ENCODE peak calls at places on chromosomes 12 and 14, in four cellular contexts. One of them, this sample, is unnamed. For H3K9me3 and H3K4me1, the result is how much of the 10 kb centered on the place peaks cover.

GRCh38 chr12:79938843-79939242 is 3.9 kb upstream of the PPP1R12A start:
- DNase-seq in uterus: no peak
- DNase-seq in tibial artery: no peak
- DNase-seq in right atrium auricular region: no peak
- DNase-seq in this sample: no peak

GRCh38 chr12:162467-163307 is 51.3 kb downstream of the SLC6A12 start:
- DNase-seq in uterus: no peak
- DNase-seq in tibial artery: no peak
- DNase-seq in right atrium auricular region: no peak
- DNase-seq in this sample: no peak

GRCh38 chr12:3523728-3524127 is 32.7 kb downstream of the PRMT8 start:
- DNase-seq in uterus: no peak
- DNase-seq in tibial artery: no peak
- DNase-seq in right atrium auricular region: no peak
- DNase-seq in this sample: no peak

GRCh38 chr12:121159467-121160307 is 27.0 kb downstream of the P2RX7 start:
- DNase-seq in uterus: no peak
- DNase-seq in tibial artery: no peak
- DNase-seq in right atrium auricular region: no peak
- DNase-seq in this sample: no peak

GRCh38 chr14:102363182-102363952 is 626 bp downstream of the TECPR2 start:
- DNase-seq in uterus: no peak
- DNase-seq in tibial artery: peak
- DNase-seq in right atrium auricular region: peak
- DNase-seq in this sample: peak

GRCh38 chr12:48157889-48158370 is 615 bp upstream of the ASB8 start:
- DNase-seq in uterus: no peak
- DNase-seq in tibial artery: no peak
- DNase-seq in right atrium auricular region: no peak
- DNase-seq in this sample: no peak

GRCh38 chr12:110743571-110744093 is 941 bp upstream of the PPP1CC start:
- DNase-seq in uterus: peak
- DNase-seq in tibial artery: peak
- DNase-seq in right atrium auricular region: peak
- DNase-seq in this sample: peak

GRCh38 chr12:120790114-120790513 is 64.5 kb downstream of the ACADS start:
- DNase-seq in uterus: no peak
- DNase-seq in tibial artery: no peak
- DNase-seq in right atrium auricular region: no peak
- DNase-seq in this sample: no peak

GRCh38 chr14:64857979-64858740 is 21.5 kb downstream of the SPTB start:
- DNase-seq in uterus: no peak
- DNase-seq in tibial artery: no peak
- DNase-seq in right atrium auricular region: no peak
- DNase-seq in this sample: no peak

GRCh38 chr12:50723870-50724269 is 40.0 kb upstream of the ATF1 start:
- DNase-seq in uterus: no peak
- DNase-seq in tibial artery: no peak
- DNase-seq in right atrium auricular region: no peak
- DNase-seq in this sample: no peak

GRCh38 chr12:50720501-50720900 is 43.4 kb upstream of the ATF1 start:
- DNase-seq in uterus: no peak
- DNase-seq in tibial artery: no peak
- DNase-seq in right atrium auricular region: no peak
- DNase-seq in this sample: no peak

GRCh38 chr12:50718760-50719159 is 45.1 kb upstream of the ATF1 start:
- DNase-seq in uterus: no peak
- DNase-seq in tibial artery: no peak
- DNase-seq in right atrium auricular region: no peak
- DNase-seq in this sample: no peak

GRCh38 chr12:50715174-50715573 is 48.7 kb upstream of the ATF1 start:
- DNase-seq in uterus: no peak
- DNase-seq in tibial artery: no peak
- DNase-seq in right atrium auricular region: no peak
- DNase-seq in this sample: no peak

GRCh38 chr12:50720085-50720484 is 43.8 kb upstream of the ATF1 start:
- DNase-seq in uterus: no peak
- DNase-seq in tibial artery: no peak
- DNase-seq in right atrium auricular region: no peak
- DNase-seq in this sample: no peak
- TF ChIP-seq CTCF in uterus: no peak
- TF ChIP-seq CTCF in tibial artery: no peak
- TF ChIP-seq CTCF in right atrium auricular region: no peak
- TF ChIP-seq CTCF in this sample: no peak

GRCh38 chr14:106396999-106397398 is 870.6 kb downstream of the TMEM121 start:
- DNase-seq in uterus: no peak
- DNase-seq in tibial artery: no peak
- DNase-seq in right atrium auricular region: no peak
- DNase-seq in this sample: no peak
- H3K9me3 ChIP-seq in uterus: under half
- H3K9me3 ChIP-seq in tibial artery: under half
- H3K9me3 ChIP-seq in right atrium auricular region: under half
- H3K9me3 ChIP-seq in this sample: under half

GRCh38 chr12:65276923-65277322 is 1.6 kb upstream of the MSRB3 start:
- DNase-seq in uterus: no peak
- DNase-seq in tibial artery: no peak
- DNase-seq in right atrium auricular region: no peak
- DNase-seq in this sample: no peak

GRCh38 chr12:65278576-65279386 is at the start of gene MSRB3:
- DNase-seq in uterus: peak
- DNase-seq in tibial artery: peak
- DNase-seq in right atrium auricular region: peak
- DNase-seq in this sample: peak

GRCh38 chr12:65277994-65278575 is 398 bp upstream of the MSRB3 start:
- DNase-seq in uterus: no peak
- DNase-seq in tibial artery: no peak
- DNase-seq in right atrium auricular region: no peak
- DNase-seq in this sample: no peak

GRCh38 chr12:65280306-65280705 is 1.8 kb downstream of the MSRB3 start:
- DNase-seq in uterus: no peak
- DNase-seq in tibial artery: no peak
- DNase-seq in right atrium auricular region: no peak
- DNase-seq in this sample: no peak

DNA sequence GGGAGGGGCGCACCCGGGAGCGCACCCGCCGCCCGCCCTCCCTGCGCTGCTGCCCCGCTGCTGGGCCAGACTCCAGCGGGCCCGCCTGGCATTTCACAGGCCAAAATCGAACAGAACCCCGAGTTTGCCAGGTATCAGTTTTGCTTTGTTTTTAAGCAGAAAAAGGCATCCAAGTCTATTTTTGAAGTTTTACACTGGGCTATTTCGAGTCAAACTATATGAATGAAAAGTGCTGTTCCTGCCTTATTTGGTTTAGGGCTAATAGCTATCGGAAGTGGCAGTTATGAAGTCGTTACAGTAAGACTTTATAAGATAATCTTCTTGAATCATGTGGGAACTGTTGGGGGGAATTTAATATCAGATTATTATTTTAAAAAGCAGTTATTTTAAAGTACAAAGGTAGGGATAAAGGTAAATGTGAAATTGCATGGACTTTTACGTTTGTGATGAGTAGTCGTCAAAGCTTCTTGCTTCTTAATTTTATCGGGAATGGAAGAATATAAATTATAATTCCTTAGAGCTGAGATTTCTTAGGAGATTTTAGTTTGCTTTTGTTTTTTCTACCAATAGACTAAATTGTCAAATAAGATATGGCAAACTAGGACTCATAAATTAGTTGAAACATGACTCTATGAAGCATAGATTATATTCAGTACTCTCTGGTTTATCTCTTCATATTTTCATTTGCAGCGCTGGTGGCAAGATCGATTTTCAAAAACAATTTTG is 1.1 kb downstream of the MSRB3 start:
- DNase-seq in uterus: no peak
- DNase-seq in tibial artery: no peak
- DNase-seq in right atrium auricular region: no peak
- DNase-seq in this sample: no peak
- H3K4me1 ChIP-seq in uterus: under half
- H3K4me1 ChIP-seq in tibial artery: under half
- H3K4me1 ChIP-seq in right atrium auricular region: under half
- H3K4me1 ChIP-seq in this sample: under half

DNA sequence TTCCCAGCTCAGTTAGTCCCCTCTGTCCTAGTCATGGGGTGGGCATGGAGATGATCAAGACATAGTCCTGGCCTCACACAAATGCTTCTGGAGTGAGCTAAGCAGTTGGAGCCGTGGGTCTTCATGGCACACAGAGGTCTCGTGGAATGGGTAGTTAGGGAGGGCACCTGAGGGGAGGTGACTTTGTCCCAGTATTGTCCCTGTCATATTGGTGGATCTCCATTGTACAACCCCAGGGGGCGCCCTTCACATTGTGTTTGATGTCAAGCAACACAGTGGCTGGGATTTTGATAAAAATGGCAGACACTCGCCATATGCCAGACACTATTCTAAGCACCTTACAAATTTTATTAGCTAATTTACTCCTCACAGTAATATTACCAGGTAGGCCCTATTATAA is 175.4 kb upstream of the LHX5 start:
- DNase-seq in uterus: no peak
- DNase-seq in tibial artery: no peak
- DNase-seq in right atrium auricular region: no peak
- DNase-seq in this sample: no peak
- TF ChIP-seq CTCF in uterus: no peak
- TF ChIP-seq CTCF in tibial artery: no peak
- TF ChIP-seq CTCF in right atrium auricular region: no peak
- TF ChIP-seq CTCF in this sample: no peak

This sample was measured in adrenal gland.